ENCODE peak calls at places on chromosomes 16 and 17, in four cellular contexts. One of them, this sample, is unnamed.

GRCh38 chr17:3982541-3983017 is 18.3 kb upstream of the ATP2A3 start:
- DNase-seq in G401: no peak
- DNase-seq in GM12865: no peak
- DNase-seq in activated naive CD4-positive, alpha-beta T cell treated with anti-CD3 and anti-CD28 coated beads for 36 hours: no peak
- DNase-seq in this sample: no peak

GRCh38 chr16:15055141-15056053 is 477 bp downstream of the NTAN1 start:
- DNase-seq in activated naive CD4-positive, alpha-beta T cell treated with anti-CD3 and anti-CD28 coated beads for 36 hours: peak
- DNase-seq in GM12865: peak
- DNase-seq in G401: no peak
- DNase-seq in this sample: peak

GRCh38 chr17:79977161-79977631 is 58.5 kb downstream of the TBC1D16 start:
- DNase-seq in activated naive CD4-positive, alpha-beta T cell treated with anti-CD3 and anti-CD28 coated beads for 36 hours: no peak
- DNase-seq in G401: no peak
- DNase-seq in GM12865: no peak
- DNase-seq in this sample: no peak

GRCh38 chr16:28181557-28181914 is 30.2 kb downstream of the XPO6 start:
- DNase-seq in G401: peak
- DNase-seq in activated naive CD4-positive, alpha-beta T cell treated with anti-CD3 and anti-CD28 coated beads for 36 hours: no peak
- DNase-seq in GM12865: peak
- DNase-seq in this sample: no peak

GRCh38 chr17:38729886-38730525 is at the start of gene CISD3:
- DNase-seq in activated naive CD4-positive, alpha-beta T cell treated with anti-CD3 and anti-CD28 coated beads for 36 hours: peak
- DNase-seq in G401: peak
- DNase-seq in GM12865: peak
- DNase-seq in this sample: peak

GRCh38 chr16:83441523-83441922 is 366.3 kb upstream of the HSBP1 start:
- DNase-seq in G401: peak
- DNase-seq in activated naive CD4-positive, alpha-beta T cell treated with anti-CD3 and anti-CD28 coated beads for 36 hours: no peak
- DNase-seq in GM12865: no peak
- DNase-seq in this sample: no peak

GRCh38 chr17:8140058-8140412 is 12.2 kb downstream of the PER1 start:
- DNase-seq in activated naive CD4-positive, alpha-beta T cell treated with anti-CD3 and anti-CD28 coated beads for 36 hours: no peak
- DNase-seq in GM12865: no peak
- DNase-seq in G401: no peak
- DNase-seq in this sample: no peak

GRCh38 chr17:5608696-5609095 is 24.4 kb upstream of the NLRP1 start:
- DNase-seq in activated naive CD4-positive, alpha-beta T cell treated with anti-CD3 and anti-CD28 coated beads for 36 hours: no peak
- DNase-seq in G401: no peak
- DNase-seq in GM12865: no peak
- DNase-seq in this sample: no peak

GRCh38 chr16:58127634-58128033 is 1.5 kb downstream of the CFAP20 start:
- DNase-seq in G401: peak
- DNase-seq in GM12865: no peak
- DNase-seq in activated naive CD4-positive, alpha-beta T cell treated with anti-CD3 and anti-CD28 coated beads for 36 hours: no peak
- DNase-seq in this sample: no peak

GRCh38 chr17:5584383-5584951 is at the start of gene NLRP1:
- DNase-seq in GM12865: peak
- DNase-seq in G401: peak
- DNase-seq in activated naive CD4-positive, alpha-beta T cell treated with anti-CD3 and anti-CD28 coated beads for 36 hours: peak
- DNase-seq in this sample: peak